ENCODE peak calls at places on chromosome 18, in eight cellular contexts. W is A549, E is tibial nerve, L is upper lobe of left lung, O is suprapubic skin, Z is IMR-90, N is adrenal gland, B is esophagus squamous epithelium. Q is an unnamed sample.

GRCh38 chr18:23784811-23785245 is 95.6 kb downstream of the LAMA3 start:
- DNase-seq in W (no peak), E (no peak), L (no peak), O (no peak), Z (peak; percentile 93), N (no peak), B (no peak), Q (peak; percentile 16)

GRCh38 chr18:76932026-76932819 is 109.9 kb downstream of the ZNF236 start:
- DNase-seq in W (no peak), E (peak; percentile 31), L (no peak), O (no peak), Z (peak; percentile 92), N (no peak), B (no peak), Q (no peak)

GRCh38 chr18:6660334-6660733 is 69.2 kb upstream of the ARHGAP28 start:
- DNase-seq in W (no peak), E (peak; percentile 17), L (no peak), O (no peak), Z (peak; percentile 32), N (no peak), B (no peak), Q (no peak)

GRCh38 chr18:58942486-58942885 is 77.8 kb downstream of the ZNF532 start:
- DNase-seq in W (peak; percentile 56), E (no peak), L (no peak), O (no peak), Z (no peak), N (no peak), B (no peak), Q (no peak)

GRCh38 chr18:59704146-59704545 is 6.9 kb upstream of the CCBE1 start:
- DNase-seq in W (no peak), E (no peak), L (no peak), O (no peak), Z (no peak), N (no peak), B (no peak), Q (no peak)

GRCh38 chr18:8741524-8741923 is 36.2 kb downstream of the MTCL1 start:
- DNase-seq in W (no peak), E (no peak), L (no peak), O (no peak), Z (no peak), N (no peak), B (no peak), Q (no peak)

GRCh38 chr18:55585586-55586521 is 2.1 kb downstream of the TCF4 start:
- DNase-seq in W (no peak), E (no peak), L (no peak), O (no peak), Z (peak; percentile 35), N (no peak), B (no peak), Q (no peak)

GRCh38 chr18:6248017-6248416 is 166.7 kb downstream of the L3MBTL4 start:
- DNase-seq in W (no peak), E (no peak), L (no peak), O (no peak), Z (no peak), N (no peak), B (no peak), Q (no peak)

GRCh38 chr18:11925800-11926481 is 17.8 kb upstream of the MPPE1 start:
- DNase-seq in W (no peak), E (no peak), L (no peak), O (no peak), Z (no peak), N (no peak), B (no peak), Q (no peak)

GRCh38 chr18:43735570-43735969 is 458.3 kb upstream of the SYT4 start:
- DNase-seq in W (no peak), E (no peak), L (no peak), O (no peak), Z (no peak), N (no peak), B (no peak), Q (no peak)

GRCh38 chr18:79888016-79888415 is 63.4 kb downstream of the SLC66A2 start:
- DNase-seq in W (no peak), E (no peak), L (no peak), O (no peak), Z (no peak), N (no peak), B (no peak), Q (no peak)

GRCh38 chr18:58803978-58804377 is 60.7 kb upstream of the ZNF532 start:
- DNase-seq in W (peak; percentile 28), E (no peak), L (no peak), O (no peak), Z (no peak), N (no peak), B (no peak), Q (no peak)

GRCh38 chr18:69216390-69216789 is 184.3 kb upstream of the DOK6 start:
- DNase-seq in W (no peak), E (no peak), L (no peak), O (no peak), Z (no peak), N (no peak), B (no peak), Q (no peak)

GRCh38 chr18:53018791-53019190 is 678.8 kb downstream of the DCC start:
- DNase-seq in W (no peak), E (no peak), L (no peak), O (no peak), Z (no peak), N (no peak), B (no peak), Q (no peak)

GRCh38 chr18:44458777-44459176 is 221.9 kb upstream of the SETBP1 start:
- DNase-seq in W (no peak), E (no peak), L (no peak), O (no peak), Z (peak; percentile 32), N (no peak), B (no peak), Q (no peak)

GRCh38 chr18:48319796-48320638 is 89.2 kb downstream of the ZBTB7C start:
- DNase-seq in W (no peak), E (no peak), L (no peak), O (no peak), Z (peak; percentile 35), N (no peak), B (no peak), Q (peak; percentile 34)

GRCh38 chr18:54928236-54928635 is 31.0 kb downstream of the CCDC68 start:
- DNase-seq in W (no peak), E (no peak), L (no peak), O (no peak), Z (peak; percentile 33), N (no peak), B (no peak), Q (no peak)

GRCh38 chr18:23810396-23810795 is 121.1 kb downstream of the LAMA3 start:
- DNase-seq in W (no peak), E (no peak), L (no peak), O (no peak), Z (no peak), N (no peak), B (no peak), Q (no peak)

DNA sequence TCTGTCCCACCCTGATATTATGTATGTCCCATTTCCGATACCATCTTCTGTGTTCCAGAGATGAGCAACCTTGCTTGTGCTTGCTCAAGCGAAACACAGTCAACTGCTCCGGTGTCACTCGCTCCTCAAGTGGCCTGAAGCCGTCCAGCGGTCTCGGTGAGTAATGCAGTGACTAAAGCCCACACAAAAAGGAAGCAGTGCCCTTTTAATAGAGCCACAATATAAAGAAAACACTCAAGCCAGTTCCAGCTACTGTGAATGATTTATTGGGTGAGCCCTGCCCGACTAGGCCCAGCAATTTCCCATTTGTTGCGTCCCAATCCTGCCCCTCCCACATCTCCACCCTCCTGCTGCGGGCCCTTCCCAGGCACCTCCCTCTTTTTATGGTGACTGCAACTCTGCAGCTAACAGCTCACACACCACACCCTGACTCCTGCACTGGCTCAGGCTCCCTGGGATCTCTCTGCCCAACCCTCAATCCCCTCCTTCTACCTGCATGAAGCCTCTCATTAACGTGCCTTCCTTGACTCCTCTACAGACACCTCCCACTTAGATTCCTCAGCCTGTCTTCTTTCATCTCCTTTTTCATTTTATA is 44.2 kb upstream of the DSC1 start:
- DNase-seq in W (peak; percentile 87), E (peak; percentile 13), L (peak; percentile 89), O (peak; percentile 80), Z (peak; percentile 23), N (peak; percentile 26), B (no peak), Q (peak; percentile 91)
- H3K27ac ChIP-seq in W (peak overlapping the region; percentile 46), E (no peak overlapping the region), L (peak overlapping the region; percentile 58), O (peak overlapping the region; percentile 85), Z (no peak overlapping the region), N (no peak overlapping the region), B (peak overlapping the region; percentile 91), Q (peak overlapping the region; percentile 87)

GRCh38 chr18:49562481-49563129 is 748 bp downstream of the LIPG start:
- DNase-seq in W (no peak), E (no peak), L (peak; percentile 37), O (no peak), Z (no peak), N (no peak), B (no peak), Q (peak; percentile 18)

GRCh38 chr18:49561377-49562193 is at the start of gene LIPG:
- DNase-seq in W (peak; percentile 25), E (no peak), L (peak; percentile 64), O (no peak), Z (peak; percentile 50), N (peak; percentile 19), B (no peak), Q (peak; percentile 85)

GRCh38 chr18:49564435-49564834 is 2.6 kb downstream of the LIPG start:
- DNase-seq in W (no peak), E (no peak), L (no peak), O (no peak), Z (no peak), N (no peak), B (no peak), Q (no peak)

GRCh38 chr18:49563701-49564100 is 1.8 kb downstream of the LIPG start:
- DNase-seq in W (no peak), E (no peak), L (no peak), O (no peak), Z (no peak), N (no peak), B (no peak), Q (no peak)

GRCh38 chr18:49563130-49563540 is 1.3 kb downstream of the LIPG start:
- DNase-seq in W (no peak), E (no peak), L (no peak), O (no peak), Z (no peak), N (no peak), B (no peak), Q (no peak)
- TF ChIP-seq POLR2A in W (no peak), E (no peak), L (no peak), O (no peak), Z (no peak), N (no peak), B (no peak), Q (no peak)

GRCh38 chr18:1513519-1513918 is 608.8 kb downstream of the ADCYAP1 start:
- DNase-seq in W (no peak), E (no peak), L (no peak), O (no peak), Z (no peak), N (no peak), B (no peak), Q (no peak)
- TF ChIP-seq CTCF in W (no peak), E (no peak), L (no peak), O (no peak), Z (no peak), N (no peak), B (no peak), Q (no peak)

DNA sequence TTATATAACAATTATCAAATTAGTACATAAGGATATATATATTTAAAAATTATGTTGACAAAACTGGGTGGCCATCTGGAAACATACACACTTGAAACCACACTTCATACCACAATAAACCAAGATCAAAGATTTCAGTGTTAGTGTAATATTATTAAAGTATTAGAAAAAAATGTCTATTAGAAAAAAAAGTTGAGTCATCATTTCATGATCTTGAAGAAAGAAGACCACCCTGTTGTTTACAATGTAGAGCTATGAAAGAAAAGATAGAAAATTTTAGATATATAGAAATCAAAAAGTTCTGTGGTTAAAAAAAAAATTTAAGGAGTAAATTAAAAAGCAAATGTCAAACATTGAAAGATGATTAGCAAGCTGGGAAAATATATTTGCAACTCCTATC is 224.5 kb upstream of the CDH20 start:
- DNase-seq in W (no peak), E (no peak), L (no peak), O (no peak), Z (no peak), N (no peak), B (no peak), Q (no peak)
- H3K27ac ChIP-seq in W (no peak overlapping the region), E (no peak overlapping the region), L (no peak overlapping the region), O (no peak overlapping the region), Z (no peak overlapping the region), N (no peak overlapping the region), B (no peak overlapping the region), Q (no peak overlapping the region)

Q was measured in transverse colon.